ENCODE peak calls at places on chromosomes 11 and 22, in seven cellular contexts. F is Right ventricle myocardium superior; G is GM06990; Y is stimulated activated CD4-positive, alpha-beta T cell treated with anti-CD3 and anti-CD28 coated beads, TNF-alpha, amount 100 ng/mL, for 1 hour; A is uterus; Q is RKO; O is CD8-positive, alpha-beta memory T cell. L is an unnamed sample.
A peak's percentile ranks its signal among the peaks of the same experiment; 100 is the strongest.

GRCh38 chr22:31630331-31631329 is 31.4 kb downstream of the PISD start:
- DNase-seq in Q (peak; percentile 91), G (peak; percentile 89), F (peak; percentile 91), O (peak; percentile 90), A (peak; percentile 81), Y (peak; percentile 62), L (peak; percentile 83)

GRCh38 chr11:94769897-94770296 is 1.7 kb downstream of the AMOTL1 start:
- DNase-seq in O (no peak), F (no peak), Q (no peak), G (no peak), A (no peak), Y (no peak), L (no peak)

GRCh38 chr22:47966316-47966715 is 1203.9 kb downstream of the TBC1D22A start:
- DNase-seq in O (no peak), F (no peak), Q (no peak), G (no peak), Y (no peak), A (no peak), L (no peak)

GRCh38 chr11:7592706-7593105 is 78.9 kb downstream of the PPFIBP2 start:
- DNase-seq in A (no peak), F (peak; percentile 64), O (no peak), G (no peak), Y (no peak), Q (no peak), L (no peak)

GRCh38 chr22:50252081-50253045 is 1.3 kb upstream of the HDAC10 start:
- DNase-seq in A (peak; percentile 76), Q (peak; percentile 73), Y (no peak), F (peak; percentile 86), G (peak; percentile 61), O (peak; percentile 67), L (no peak)

GRCh38 chr11:94546886-94547285 is 3.2 kb downstream of the FUT4 start:
- DNase-seq in G (no peak), A (no peak), F (no peak), O (no peak), Q (peak; percentile 72), Y (no peak), L (no peak)

GRCh38 chr22:39617342-39617741 is 46.8 kb downstream of the CACNA1I start:
- DNase-seq in O (no peak), Y (no peak), G (no peak), Q (no peak), F (no peak), A (no peak), L (no peak)

GRCh38 chr11:128501576-128502549 is 85.5 kb downstream of the ETS1 start:
- DNase-seq in G (no peak), Y (no peak), F (peak; percentile 57), O (no peak), Q (no peak), A (no peak), L (no peak)

GRCh38 chr22:37431811-37432707 is 4.8 kb upstream of the ELFN2 start:
- DNase-seq in Q (peak; percentile 90), A (no peak), Y (no peak), O (no peak), F (no peak), G (peak; percentile 45), L (no peak)

GRCh38 chr22:41799486-41800347 is 762 bp upstream of the CCDC134 start:
- DNase-seq in Y (no peak), G (peak; percentile 24), A (peak; percentile 44), F (peak; percentile 57), O (peak; percentile 23), Q (no peak), L (no peak)

GRCh38 chr11:1706634-1707400 is 9.8 kb downstream of the KRTAP5-6 start:
- DNase-seq in G (no peak), Y (no peak), Q (no peak), A (no peak), O (no peak), F (peak; percentile 57), L (no peak)

GRCh38 chr22:39567135-39567946 is 3.2 kb upstream of the CACNA1I start:
- DNase-seq in Y (no peak), F (no peak), G (no peak), Q (no peak), A (no peak), O (peak; percentile 38), L (peak; percentile 8)

GRCh38 chr11:115324569-115325432 is 179.4 kb downstream of the CADM1 start:
- DNase-seq in Q (peak; percentile 79), G (peak; percentile 1), A (no peak), O (peak; percentile 17), Y (no peak), F (no peak), L (no peak)

GRCh38 chr11:77088236-77089003 is 14.2 kb upstream of the OMP start:
- DNase-seq in A (no peak), O (no peak), G (no peak), F (peak; percentile 13), Y (no peak), Q (no peak), L (no peak)

GRCh38 chr11:58573451-58574104 is 2.1 kb downstream of the LPXN start:
- DNase-seq in O (peak; percentile 64), G (peak; percentile 58), A (peak; percentile 50), Q (peak; percentile 95), F (peak; percentile 50), Y (no peak), L (no peak)

GRCh38 chr11:61688368-61689163 is 8.4 kb downstream of the DAGLA start:
- DNase-seq in A (peak; percentile 73), G (no peak), Y (no peak), O (no peak), Q (no peak), F (peak; percentile 86), L (no peak)

GRCh38 chr11:36509265-36509664 is 807 bp downstream of the TRAF6 start:
- DNase-seq in O (peak; percentile 19), A (no peak), Y (no peak), G (no peak), F (no peak), Q (peak; percentile 35), L (peak; percentile 15)

L was measured in CMK.